ENCODE peak calls at places on chromosome 5, in four cellular contexts. L, W, H and R are unnamed samples.

GRCh38 chr5:2656186-2656585 is 95.3 kb downstream of the IRX2 start:
- DNase-seq in L (no peak), W (no peak), H (no peak), R (no peak)

GRCh38 chr5:133189881-133190280 is 138.1 kb downstream of the HSPA4 start:
- DNase-seq in L (no peak), W (no peak), H (no peak), R (no peak)

GRCh38 chr5:177519463-177520235 is 2.9 kb upstream of the DDX41 start:
- DNase-seq in L (no peak), W (no peak), H (no peak), R (peak; percentile 59)

GRCh38 chr5:132760601-132761317 is 13.5 kb downstream of the CCNI2 start:
- DNase-seq in L (no peak), W (no peak), H (no peak), R (no peak)

GRCh38 chr5:95414441-95414840 is 23.3 kb downstream of the FAM81B start:
- DNase-seq in L (no peak), W (no peak), H (no peak), R (no peak)

GRCh38 chr5:34005211-34005610 is 2.6 kb downstream of the AMACR start:
- DNase-seq in L (no peak), W (no peak), H (no peak), R (no peak)

GRCh38 chr5:36462295-36463021 is 143.9 kb upstream of the SLC1A3 start:
- DNase-seq in L (no peak), W (no peak), H (no peak), R (no peak)

GRCh38 chr5:177089146-177089545 is 2.4 kb downstream of the FGFR4 start:
- DNase-seq in L (no peak), W (no peak), H (no peak), R (no peak)

GRCh38 chr5:17012289-17012688 is 76.2 kb upstream of the MYO10 start:
- DNase-seq in L (no peak), W (no peak), H (no peak), R (no peak)

GRCh38 chr5:94218374-94218773 is 400.0 kb downstream of the KIAA0825 start:
- DNase-seq in L (no peak), W (no peak), H (no peak), R (no peak)

GRCh38 chr5:114355086-114355830 is 6.6 kb upstream of the KCNN2 start:
- DNase-seq in L (peak; percentile 60), W (no peak), H (no peak), R (no peak)

GRCh38 chr5:103298557-103298956 is 40.0 kb downstream of the MACIR start:
- DNase-seq in L (no peak), W (no peak), H (no peak), R (no peak)

GRCh38 chr5:165448773-165449172 is 1943.4 kb downstream of the MAT2B start:
- DNase-seq in L (no peak), W (no peak), H (no peak), R (no peak)

GRCh38 chr5:43121565-43122484 is 1.1 kb downstream of the ZNF131 start:
- DNase-seq in L (peak; percentile 72), W (peak; percentile 72), H (peak; percentile 91), R (no peak)

GRCh38 chr5:633521-633955 is 21.4 kb downstream of the CEP72 start:
- DNase-seq in L (no peak), W (no peak), H (no peak), R (peak; percentile 57)

GRCh38 chr5:149641000-149641576 is 59.8 kb downstream of the ARHGEF37 start:
- DNase-seq in L (no peak), W (no peak), H (no peak), R (no peak)

GRCh38 chr5:73111536-73111935 is 8.8 kb upstream of the TMEM171 start:
- DNase-seq in L (no peak), W (no peak), H (no peak), R (no peak)

GRCh38 chr5:127428748-127429147 is 88.7 kb upstream of the PRRC1 start:
- DNase-seq in L (no peak), W (no peak), H (no peak), R (no peak)

GRCh38 chr5:154331924-154332323 is 113.9 kb upstream of the SAP30L start:
- DNase-seq in L (no peak), W (no peak), H (no peak), R (no peak)

GRCh38 chr5:123138774-123139173 is 49.7 kb downstream of the PRDM6 start:
- DNase-seq in L (no peak), W (no peak), H (no peak), R (no peak)

GRCh38 chr5:172173771-172174170 is 14.3 kb downstream of the STK10 start:
- DNase-seq in L (no peak), W (no peak), H (no peak), R (no peak)